ENCODE peak calls at places on chromosomes 12 and 14, in nine cellular contexts. W is AG10803, A is fibroblast of lung, I is MM.1S, M is tibial artery, K is lung, Y is neuronal stem cell, Q is aorta, S is A549. O is an unnamed sample.

GRCh38 chr12:52029686-52030085 is 21.6 kb upstream of the NR4A1 start:
- DNase-seq in W (no peak), A (no peak), I (no peak), M (no peak), K (no peak), Y (peak), Q (no peak), S (peak), O (no peak)

GRCh38 chr12:113237748-113238147 is 16.5 kb downstream of the TPCN1 start:
- DNase-seq in W (no peak), A (no peak), I (no peak), M (peak), K (no peak), Y (no peak), Q (no peak), S (no peak), O (no peak)

GRCh38 chr12:71969330-71969729 is 30.7 kb downstream of the TPH2 start:
- DNase-seq in W (no peak), A (no peak), I (no peak), M (no peak), K (no peak), Y (no peak), Q (no peak), S (no peak), O (no peak)

GRCh38 chr12:19800884-19801283 is 361.6 kb downstream of the AEBP2 start:
- DNase-seq in W (no peak), A (peak), I (no peak), M (no peak), K (no peak), Y (no peak), Q (no peak), S (no peak), O (no peak)

GRCh38 chr14:75711134-75711795 is 50.2 kb downstream of the TTLL5 start:
- DNase-seq in W (peak), A (peak), I (no peak), M (no peak), K (no peak), Y (peak), Q (no peak), S (peak), O (no peak)

GRCh38 chr14:86462193-86462592 is 932.2 kb downstream of the FLRT2 start:
- DNase-seq in W (peak), A (peak), I (peak), M (no peak), K (no peak), Y (no peak), Q (no peak), S (peak), O (no peak)

GRCh38 chr12:96979532-96979931 is 72.5 kb downstream of the NEDD1 start:
- DNase-seq in W (no peak), A (no peak), I (no peak), M (no peak), K (no peak), Y (no peak), Q (no peak), S (no peak), O (no peak)

GRCh38 chr14:23123419-23123818 is 4.4 kb upstream of the CEBPE start:
- DNase-seq in W (peak), A (no peak), I (no peak), M (no peak), K (peak), Y (no peak), Q (peak), S (no peak), O (no peak)

GRCh38 chr12:1469063-1469462 is 125.3 kb downstream of the FBXL14 start:
- DNase-seq in W (no peak), A (no peak), I (no peak), M (no peak), K (no peak), Y (no peak), Q (no peak), S (no peak), O (no peak)

GRCh38 chr12:131390408-131391100 is 320.3 kb upstream of the SFSWAP start:
- DNase-seq in W (no peak), A (no peak), I (peak), M (no peak), K (no peak), Y (peak), Q (no peak), S (peak), O (no peak)

GRCh38 chr12:88519802-88520435 is 60.4 kb downstream of the KITLG start:
- DNase-seq in W (no peak), A (peak), I (no peak), M (no peak), K (no peak), Y (no peak), Q (no peak), S (no peak), O (no peak)

GRCh38 chr12:66964629-66965028 is 285.8 kb upstream of the GRIP1 start:
- DNase-seq in W (peak), A (peak), I (peak), M (no peak), K (no peak), Y (no peak), Q (no peak), S (no peak), O (no peak)

GRCh38 chr12:16385779-16386646 is 38.6 kb downstream of the MGST1 start:
- DNase-seq in W (peak), A (peak), I (no peak), M (peak), K (peak), Y (peak), Q (no peak), S (peak), O (no peak)

GRCh38 chr12:3061129-3061857 is 15.9 kb upstream of the TSPAN9 start:
- DNase-seq in W (peak), A (peak), I (no peak), M (no peak), K (no peak), Y (no peak), Q (no peak), S (no peak), O (no peak)

GRCh38 chr12:6927999-6928702 is 392 bp downstream of the ATN1 start:
- DNase-seq in W (no peak), A (no peak), I (no peak), M (no peak), K (no peak), Y (no peak), Q (peak), S (no peak), O (no peak)

GRCh38 chr14:57346741-57347140 is 43.6 kb upstream of the NAA30 start:
- DNase-seq in W (no peak), A (no peak), I (no peak), M (no peak), K (no peak), Y (no peak), Q (no peak), S (no peak), O (no peak)

GRCh38 chr12:122437656-122438121 is 15.2 kb upstream of the CLIP1 start:
- DNase-seq in W (peak), A (peak), I (no peak), M (peak), K (peak), Y (no peak), Q (peak), S (no peak), O (peak)

GRCh38 chr14:64636208-64636979 is 67.8 kb upstream of the PLEKHG3 start:
- DNase-seq in W (peak), A (peak), I (peak), M (peak), K (peak), Y (peak), Q (peak), S (peak), O (no peak)

GRCh38 chr14:35336171-35337073 is 44.2 kb downstream of the PSMA6 start:
- DNase-seq in W (peak), A (peak), I (no peak), M (peak), K (peak), Y (no peak), Q (peak), S (peak), O (peak)

GRCh38 chr12:19520646-19521045 is 81.4 kb downstream of the AEBP2 start:
- DNase-seq in W (no peak), A (no peak), I (no peak), M (no peak), K (no peak), Y (no peak), Q (no peak), S (no peak), O (no peak)

GRCh38 chr12:28027947-28028724 is 55.6 kb upstream of the PTHLH start:
- DNase-seq in W (no peak), A (peak), I (no peak), M (no peak), K (no peak), Y (no peak), Q (no peak), S (no peak), O (no peak)

GRCh38 chr14:99229654-99230215 is 42.3 kb downstream of the BCL11B start:
- DNase-seq in W (no peak), A (peak), I (no peak), M (no peak), K (no peak), Y (no peak), Q (no peak), S (no peak), O (no peak)

GRCh38 chr14:21868442-21869046 is 194.9 kb upstream of the OR4E1 start:
- DNase-seq in W (peak), A (no peak), I (peak), M (peak), K (peak), Y (peak), Q (no peak), S (peak), O (no peak)

GRCh38 chr12:89080797-89081470 is 271.4 kb downstream of the DUSP6 start:
- DNase-seq in W (no peak), A (peak), I (no peak), M (no peak), K (no peak), Y (no peak), Q (no peak), S (no peak), O (peak)

GRCh38 chr12:18595406-18595805 is 142.4 kb downstream of the PLCZ1 start:
- DNase-seq in W (peak), A (peak), I (no peak), M (no peak), K (no peak), Y (no peak), Q (no peak), S (no peak), O (no peak)

GRCh38 chr12:10672231-10672868 is 1.5 kb downstream of the STYK1 start:
- DNase-seq in W (no peak), A (no peak), I (no peak), M (no peak), K (no peak), Y (no peak), Q (no peak), S (no peak), O (no peak)

GRCh38 chr12:47244730-47245285 is 165.0 kb upstream of the AMIGO2 start:
- DNase-seq in W (no peak), A (no peak), I (no peak), M (no peak), K (no peak), Y (no peak), Q (no peak), S (no peak), O (no peak)

GRCh38 chr14:104970231-104971068 is 7.7 kb downstream of the AHNAK2 start:
- DNase-seq in W (peak), A (peak), I (no peak), M (peak), K (peak), Y (no peak), Q (peak), S (peak), O (no peak)
- H3K4me3 ChIP-seq in W (peak), A (peak), I (no peak), M (peak), K (no peak), Y (no peak), Q (no peak), S (peak), O (peak)

DNA sequence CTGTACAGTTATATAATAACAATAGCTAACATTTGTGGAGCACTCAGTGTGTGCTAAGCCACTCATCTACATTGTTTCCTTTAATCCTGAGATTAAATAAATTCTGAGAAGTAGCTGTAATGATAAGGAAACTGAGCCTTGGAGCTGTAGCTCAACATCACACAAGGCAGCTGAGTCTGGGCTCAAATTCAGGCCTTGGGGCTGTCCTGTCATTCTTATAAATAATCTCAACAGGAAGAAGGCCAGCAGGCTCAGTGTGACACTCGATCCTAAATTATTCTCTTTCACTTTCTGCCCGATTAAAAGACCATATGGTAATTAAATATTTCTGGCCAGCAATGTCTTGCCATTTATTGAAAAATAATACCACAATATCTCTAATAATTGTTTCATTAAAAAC is 24.5 kb downstream of the CDKN1B start:
- DNase-seq in W (no peak), A (no peak), I (no peak), M (no peak), K (no peak), Y (no peak), Q (no peak), S (no peak), O (no peak)
- H3K4me3 ChIP-seq in W (peak), A (no peak), I (no peak), M (no peak), K (no peak), Y (no peak), Q (no peak), S (no peak), O (no peak)

GRCh38 chr12:69396041-69396440 is 36.5 kb downstream of the YEATS4 start:
- DNase-seq in W (no peak), A (peak), I (no peak), M (no peak), K (no peak), Y (no peak), Q (no peak), S (no peak), O (no peak)
- H3K4me3 ChIP-seq in W (no peak), A (no peak), I (no peak), M (no peak), K (no peak), Y (no peak), Q (no peak), S (no peak), O (no peak)

DNA sequence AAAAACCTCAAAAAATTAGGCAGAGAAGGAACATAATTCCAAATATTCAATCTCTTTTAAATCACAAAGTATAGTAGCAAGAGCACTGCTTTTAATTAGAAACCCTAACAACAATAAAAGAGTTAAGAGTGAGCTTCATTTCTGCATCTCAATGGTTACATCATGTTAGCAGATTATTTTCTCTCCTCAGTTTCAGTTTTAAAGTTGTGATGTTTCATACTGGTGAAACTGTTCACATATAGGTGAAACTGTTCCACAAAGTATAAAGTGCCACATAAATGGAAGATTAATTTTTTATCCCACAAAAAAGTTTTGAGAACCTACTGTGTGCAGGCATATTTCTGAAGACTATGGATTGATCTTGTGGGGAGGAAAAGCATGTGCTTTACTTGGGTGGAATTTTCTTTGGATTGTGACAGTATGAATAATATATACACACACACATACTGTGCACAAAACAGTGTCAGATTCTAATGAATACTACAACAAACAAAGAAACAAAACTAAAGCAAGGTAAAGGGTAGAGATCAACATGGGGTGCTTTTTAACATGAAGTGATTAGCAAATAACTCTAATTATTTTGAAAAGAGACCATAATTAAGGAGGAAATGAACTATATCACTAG is 17.1 kb downstream of the LUM start:
- DNase-seq in W (no peak), A (no peak), I (peak), M (no peak), K (no peak), Y (no peak), Q (no peak), S (no peak), O (no peak)
- H3K4me3 ChIP-seq in W (no peak), A (no peak), I (no peak), M (no peak), K (no peak), Y (no peak), Q (no peak), S (no peak), O (no peak)

GRCh38 chr12:125186471-125187147 is 121.4 kb downstream of the AACS start:
- DNase-seq in W (no peak), A (no peak), I (no peak), M (no peak), K (no peak), Y (no peak), Q (no peak), S (no peak), O (no peak)

GRCh38 chr12:125185740-125186470 is 120.7 kb downstream of the AACS start:
- DNase-seq in W (peak), A (peak), I (peak), M (peak), K (peak), Y (peak), Q (peak), S (peak), O (no peak)

GRCh38 chr12:125187780-125188741 is 122.8 kb downstream of the AACS start:
- DNase-seq in W (no peak), A (no peak), I (no peak), M (no peak), K (no peak), Y (no peak), Q (no peak), S (no peak), O (no peak)

GRCh38 chr12:125185311-125185739 is 120.1 kb downstream of the AACS start:
- DNase-seq in W (no peak), A (no peak), I (no peak), M (no peak), K (no peak), Y (peak), Q (no peak), S (no peak), O (no peak)

GRCh38 chr12:125187148-125187733 is 122.0 kb downstream of the AACS start:
- DNase-seq in W (no peak), A (peak), I (no peak), M (no peak), K (no peak), Y (no peak), Q (no peak), S (no peak), O (no peak)
- H3K4me3 ChIP-seq in W (peak), A (no peak), I (no peak), M (peak), K (no peak), Y (peak), Q (peak), S (peak), O (peak)

GRCh38 chr12:53223006-53223305 is 9.1 kb downstream of the RARG start:
- DNase-seq in W (no peak), A (no peak), I (no peak), M (no peak), K (no peak), Y (no peak), Q (no peak), S (no peak), O (no peak)
- H3K4me3 ChIP-seq in W (no peak), A (no peak), I (no peak), M (no peak), K (no peak), Y (no peak), Q (no peak), S (no peak), O (no peak)

GRCh38 chr12:119989619-119990381 is 764 bp downstream of the BICDL1 start:
- DNase-seq in W (peak), A (peak), I (peak), M (peak), K (peak), Y (peak), Q (peak), S (peak), O (no peak)

GRCh38 chr12:119988788-119989618 is at the start of gene BICDL1:
- DNase-seq in W (peak), A (peak), I (peak), M (peak), K (peak), Y (peak), Q (peak), S (peak), O (no peak)

GRCh38 chr12:119994892-119995658 is 6.0 kb downstream of the BICDL1 start:
- DNase-seq in W (no peak), A (no peak), I (no peak), M (no peak), K (no peak), Y (no peak), Q (no peak), S (no peak), O (no peak)

GRCh38 chr12:119990382-119990874 is 1.4 kb downstream of the BICDL1 start:
- DNase-seq in W (no peak), A (no peak), I (no peak), M (no peak), K (no peak), Y (no peak), Q (no peak), S (no peak), O (no peak)

DNA sequence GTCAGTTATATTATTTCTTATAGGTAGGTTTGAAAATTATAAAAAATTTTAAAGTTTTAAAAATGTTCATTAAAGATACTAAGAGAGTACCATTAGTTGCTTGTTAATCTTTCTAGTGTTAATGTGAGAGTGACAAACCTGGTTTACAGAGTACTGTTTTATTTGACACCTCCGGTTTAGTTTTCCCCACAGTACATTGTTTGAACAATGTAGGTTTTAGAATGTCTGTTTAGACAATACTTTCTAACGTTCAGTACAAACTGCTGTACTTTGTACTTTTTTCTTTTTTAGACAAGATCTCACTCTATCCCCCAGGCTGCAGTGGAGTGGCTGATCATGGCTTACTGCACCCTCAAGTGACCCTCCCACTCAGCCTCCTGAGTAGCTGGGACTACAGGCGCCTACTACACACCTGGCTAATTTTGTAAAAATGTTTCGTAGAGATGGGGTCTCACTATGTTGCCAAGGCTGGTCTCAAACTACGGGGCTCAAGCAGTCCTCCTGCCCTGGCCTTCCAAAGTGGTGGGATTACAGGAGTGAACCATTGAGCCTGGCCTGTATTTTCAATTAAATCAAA is 3.2 kb downstream of the BICDL1 start:
- DNase-seq in W (no peak), A (no peak), I (no peak), M (no peak), K (no peak), Y (no peak), Q (no peak), S (no peak), O (no peak)
- H3K4me3 ChIP-seq in W (no peak), A (no peak), I (no peak), M (no peak), K (no peak), Y (no peak), Q (no peak), S (no peak), O (no peak)

GRCh38 chr12:94874086-94874985 is 129.2 kb downstream of the NDUFA12 start:
- DNase-seq in W (no peak), A (no peak), I (no peak), M (no peak), K (no peak), Y (no peak), Q (no peak), S (no peak), O (peak)
- H3K4me3 ChIP-seq in W (no peak), A (no peak), I (peak), M (peak), K (peak), Y (peak), Q (peak), S (peak), O (peak)

O was measured in esophagus muscularis mucosa.